ENCODE peak calls at places on chromosome 7, in ten cellular contexts. B is Jurkat, Clone E6-1; O is endothelial cell; Y is epithelial cell of esophagus; Q is GF-D8; A is fibroblast of pulmonary artery; D is stimulated activated CD4-positive, alpha-beta T cell treated with anti-CD3 and anti-CD28 coated beads, TNF-alpha, amount 100 ng/mL, for 48 hours; C is foreskin keratinocyte; I is fibroblast of lung; N is left cardiac atrium. H is an unnamed sample.

GRCh38 chr7:25970381-25970780 is 181.6 kb upstream of the NFE2L3 start:
- DNase-seq in B (no peak), O (no peak), Y (no peak), Q (no peak), A (no peak), D (no peak), C (no peak), I (no peak), N (no peak), H (no peak)

GRCh38 chr7:84674236-84674913 is 479.8 kb upstream of the SEMA3A start:
- DNase-seq in B (no peak), O (no peak), Y (peak; percentile 83), Q (no peak), A (no peak), D (no peak), C (no peak), I (peak; percentile 11), N (no peak), H (no peak)

GRCh38 chr7:21041666-21042065 is 255.0 kb upstream of the SP8 start:
- DNase-seq in B (no peak), O (no peak), Y (no peak), Q (no peak), A (no peak), D (no peak), C (no peak), I (no peak), N (no peak), H (no peak)

GRCh38 chr7:949021-949934 is 5.2 kb downstream of the ADAP1 start:
- DNase-seq in B (no peak), O (no peak), Y (no peak), Q (peak; percentile 5), A (no peak), D (no peak), C (no peak), I (no peak), N (peak; percentile 19), H (no peak)

GRCh38 chr7:116340201-116340847 is 130.0 kb downstream of the TES start:
- DNase-seq in B (no peak), O (no peak), Y (peak; percentile 36), Q (no peak), A (peak; percentile 40), D (no peak), C (no peak), I (no peak), N (no peak), H (no peak)

GRCh38 chr7:1124816-1125602 is 35.0 kb downstream of the ZFAND2A start:
- DNase-seq in B (no peak), O (no peak), Y (peak; percentile 28), Q (no peak), A (no peak), D (no peak), C (no peak), I (peak; percentile 17), N (peak; percentile 59), H (no peak)

GRCh38 chr7:148941598-148942280 is 57.6 kb upstream of the EZH2 start:
- DNase-seq in B (peak; percentile 74), O (peak; percentile 75), Y (peak; percentile 82), Q (peak; percentile 73), A (peak; percentile 64), D (peak; percentile 56), C (peak; percentile 38), I (peak; percentile 68), N (peak; percentile 65), H (no peak)

GRCh38 chr7:81637527-81637926 is 132.3 kb downstream of the HGF start:
- DNase-seq in B (no peak), O (no peak), Y (no peak), Q (no peak), A (no peak), D (no peak), C (no peak), I (no peak), N (no peak), H (no peak)

GRCh38 chr7:135562720-135563119 is 5.0 kb downstream of the NUP205 start:
- DNase-seq in B (no peak), O (no peak), Y (peak; percentile 36), Q (no peak), A (no peak), D (no peak), C (no peak), I (no peak), N (no peak), H (no peak)

GRCh38 chr7:22811746-22812280 is 10.8 kb downstream of the TOMM7 start:
- DNase-seq in B (no peak), O (no peak), Y (no peak), Q (no peak), A (no peak), D (no peak), C (no peak), I (no peak), N (no peak), H (no peak)

GRCh38 chr7:1712907-1713501 is 42.9 kb downstream of the ELFN1 start:
- DNase-seq in B (no peak), O (no peak), Y (no peak), Q (no peak), A (no peak), D (no peak), C (no peak), I (no peak), N (peak; percentile 9), H (no peak)

GRCh38 chr7:131895541-131896173 is 339.2 kb upstream of the PODXL start:
- DNase-seq in B (no peak), O (no peak), Y (peak; percentile 62), Q (no peak), A (peak; percentile 83), D (no peak), C (peak; percentile 93), I (peak; percentile 44), N (no peak), H (no peak)

GRCh38 chr7:110090113-110090820 is 1000.7 kb upstream of the LRRN3 start:
- DNase-seq in B (peak; percentile 25), O (peak; percentile 16), Y (peak; percentile 55), Q (no peak), A (peak; percentile 31), D (no peak), C (no peak), I (peak; percentile 58), N (no peak), H (peak; percentile 11)

GRCh38 chr7:24025094-24025493 is 258.9 kb upstream of the NPY start:
- DNase-seq in B (no peak), O (no peak), Y (peak; percentile 2), Q (no peak), A (no peak), D (no peak), C (no peak), I (peak; percentile 57), N (no peak), H (no peak)